ENCODE peak calls at places on chromosomes 1 and 21, in five cellular contexts. V is H1, B is tibial nerve, X is HepG2, C is astrocyte of the cerebellum. F is an unnamed sample.

GRCh38 chr1:56578963-56579875 is at the start of gene PLPP3:
- DNase-seq in V (peak), B (peak), X (peak), C (peak), F (peak)

GRCh38 chr1:173043253-173043652 is 7.5 kb downstream of the TNFSF18 start:
- DNase-seq in V (no peak), B (no peak), X (peak), C (peak), F (peak)

GRCh38 chr1:26019641-26020315 is 1.8 kb upstream of the EXTL1 start:
- DNase-seq in V (no peak), B (no peak), X (no peak), C (no peak), F (peak)

GRCh38 chr1:64082459-64082858 is 121.0 kb upstream of the UBE2U start:
- DNase-seq in V (peak), B (no peak), X (no peak), C (no peak), F (peak)

GRCh38 chr1:60877376-60877775 is 205.0 kb upstream of the NFIA start:
- DNase-seq in V (no peak), B (no peak), X (no peak), C (no peak), F (no peak)

GRCh38 chr1:195495720-195496635 is 1112.3 kb downstream of the KCNT2 start:
- DNase-seq in V (no peak), B (no peak), X (no peak), C (no peak), F (no peak)

GRCh38 chr1:225554216-225554812 is 98.6 kb downstream of the ENAH start:
- DNase-seq in V (no peak), B (peak), X (peak), C (peak), F (peak)

GRCh38 chr1:52629021-52629643 is 3.8 kb upstream of the SHISAL2A start:
- DNase-seq in V (no peak), B (peak), X (peak), C (no peak), F (peak)

GRCh38 chr1:77639056-77639455 is 43.4 kb downstream of the ZZZ3 start:
- DNase-seq in V (no peak), B (no peak), X (no peak), C (no peak), F (peak)

GRCh38 chr1:66300986-66301451 is 232.9 kb upstream of the SGIP1 start:
- DNase-seq in V (no peak), B (peak), X (no peak), C (no peak), F (peak)

DNA sequence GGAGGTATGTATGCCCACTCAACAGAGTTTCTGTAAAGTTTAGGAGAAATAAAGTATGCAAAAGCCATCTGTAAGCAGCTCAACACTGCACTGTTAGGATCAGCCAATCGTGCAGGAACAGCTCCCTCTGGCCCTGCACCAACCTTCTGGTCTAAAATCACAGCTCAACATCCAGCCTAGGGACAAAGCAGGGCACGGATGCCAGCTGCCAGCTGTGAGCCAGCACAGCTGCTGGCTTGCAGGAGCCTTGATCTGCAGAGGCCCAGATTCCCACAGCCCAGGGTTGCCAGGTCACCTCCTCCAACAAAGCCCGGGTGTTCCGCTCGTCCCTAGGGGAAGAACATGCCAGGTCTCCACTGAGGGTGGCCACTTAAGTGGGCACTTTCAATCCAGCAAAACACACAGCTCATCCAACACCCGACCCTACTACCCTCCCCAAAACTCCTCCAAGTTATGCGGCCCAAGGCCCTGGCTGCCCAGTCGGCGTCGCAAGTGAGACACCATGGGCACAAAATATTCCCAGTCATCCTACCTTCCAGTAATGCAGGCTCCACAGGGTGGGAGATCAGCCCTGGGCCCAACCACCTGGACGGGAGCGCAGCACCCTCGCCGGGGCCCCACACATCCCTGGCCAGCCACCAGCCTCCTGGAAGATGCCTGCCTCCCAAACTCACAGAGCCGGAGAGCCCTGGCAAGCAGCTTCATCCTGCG is 8.4 kb downstream of the ACOT7 start:
- DNase-seq in V (no peak), B (no peak), X (no peak), C (no peak), F (peak)
- H3K4me3 ChIP-seq in V (peak), B (no peak), X (no peak), C (peak), F (no peak)

GRCh38 chr1:177517556-177517955 is 346.8 kb downstream of the BRINP2 start:
- DNase-seq in V (no peak), B (no peak), X (no peak), C (no peak), F (peak)
- TF ChIP-seq CTCF in V (no peak), B (no peak), X (no peak), C (no peak), F (no peak)

DNA sequence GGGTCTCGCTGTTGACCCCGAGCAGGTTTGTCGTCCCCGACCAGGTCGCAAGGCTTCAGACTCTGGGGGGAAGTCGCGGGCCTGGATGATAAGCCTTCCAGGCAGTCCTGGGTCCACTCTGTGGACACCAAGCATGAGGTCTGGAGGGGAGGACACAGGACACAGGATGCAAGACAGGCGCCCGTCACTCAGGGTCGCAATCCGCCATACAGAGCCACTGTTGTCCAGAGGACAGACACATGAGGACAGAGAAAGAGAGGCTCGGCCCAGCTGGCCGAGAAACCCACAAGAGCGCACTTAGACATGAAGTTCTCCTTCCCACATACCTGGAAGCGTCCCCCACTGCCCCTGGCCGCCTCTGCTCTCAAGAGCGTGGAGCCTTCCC is 4.8 kb upstream of the FOXD2 start:
- DNase-seq in V (no peak), B (no peak), X (no peak), C (no peak), F (no peak)
- H3K4me3 ChIP-seq in V (peak), B (peak), X (no peak), C (no peak), F (no peak)

GRCh38 chr21:34859976-34860653 is 189.0 kb downstream of the RUNX1 start:
- DNase-seq in V (no peak), B (no peak), X (no peak), C (no peak), F (no peak)

GRCh38 chr21:34858559-34858958 is 189.8 kb downstream of the CLIC6 start:
- DNase-seq in V (no peak), B (no peak), X (no peak), C (no peak), F (no peak)

GRCh38 chr21:34857122-34857713 is 188.4 kb downstream of the CLIC6 start:
- DNase-seq in V (no peak), B (no peak), X (no peak), C (no peak), F (no peak)

GRCh38 chr21:34861302-34861701 is 187.8 kb downstream of the RUNX1 start:
- DNase-seq in V (no peak), B (no peak), X (no peak), C (no peak), F (no peak)

DNA sequence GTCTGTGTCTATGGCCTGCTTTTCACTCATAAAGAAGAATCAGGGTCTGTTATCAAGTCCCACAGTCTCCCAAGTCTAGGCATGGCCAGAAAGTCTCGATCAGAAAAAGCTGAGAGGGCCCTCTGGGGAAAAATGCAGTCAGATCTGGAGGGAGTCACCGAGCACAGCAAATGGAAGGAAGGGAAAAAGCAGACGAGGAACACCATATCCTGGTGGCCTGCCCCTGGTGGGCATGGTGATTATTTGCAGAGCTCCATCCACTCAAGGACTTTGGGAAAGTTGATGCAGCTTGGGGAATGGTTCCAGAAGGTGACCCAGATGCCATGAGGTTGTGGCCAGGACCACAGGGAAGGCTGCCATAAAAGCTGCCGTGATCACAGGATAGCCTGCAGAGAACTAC is 189.1 kb downstream of the CLIC6 start:
- DNase-seq in V (no peak), B (no peak), X (no peak), C (no peak), F (no peak)
- TF ChIP-seq CTCF in V (peak), B (no peak), X (no peak), C (no peak), F (peak)

DNA sequence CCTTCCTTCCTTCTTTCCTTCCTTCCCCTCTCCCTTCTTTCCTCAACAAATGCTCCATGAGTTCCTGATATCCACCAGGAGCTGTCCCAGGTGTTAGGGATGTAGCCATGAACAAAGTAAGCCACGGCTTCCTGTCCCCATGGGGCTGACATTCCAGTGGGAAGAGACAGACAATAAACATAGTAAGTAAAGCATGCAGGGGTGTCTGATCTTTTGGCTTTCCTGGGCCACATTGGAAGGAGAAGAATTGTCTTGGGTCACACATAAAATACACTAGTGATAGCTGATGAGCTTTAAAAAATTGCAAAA is 81.5 kb upstream of the ZBTB40 start:
- DNase-seq in V (no peak), B (no peak), X (no peak), C (no peak), F (no peak)
- H3K4me3 ChIP-seq in V (no peak), B (no peak), X (no peak), C (no peak), F (no peak)

DNA sequence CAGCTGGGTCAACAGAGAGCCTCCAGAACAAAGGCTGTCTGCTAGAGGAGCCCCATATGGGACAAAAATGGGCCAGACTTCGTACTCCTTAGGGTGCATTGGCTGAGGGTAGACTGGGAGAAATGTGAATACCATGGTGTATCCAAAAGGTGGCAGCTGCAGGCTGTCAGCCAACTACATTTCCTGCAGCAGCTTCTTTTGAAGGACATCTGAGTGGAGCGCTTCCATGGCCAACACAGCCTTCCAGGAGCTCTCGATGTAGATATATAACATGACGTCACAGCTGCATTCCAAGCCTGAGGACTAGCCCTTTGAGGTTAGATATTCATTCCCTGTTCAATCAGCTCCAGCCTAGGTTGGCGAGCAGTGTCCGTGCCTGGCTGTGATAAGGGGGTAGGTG is 107.7 kb downstream of the MAB21L3 start:
- DNase-seq in V (no peak), B (no peak), X (peak), C (no peak), F (no peak)
- TF ChIP-seq CTCF in V (no peak), B (no peak), X (peak), C (no peak), F (no peak)

GRCh38 chr1:84957956-84958355 is 39.0 kb downstream of the MCOLN2 start:
- DNase-seq in V (no peak), B (no peak), X (no peak), C (no peak), F (no peak)

GRCh38 chr1:84959294-84959693 is 37.6 kb downstream of the MCOLN2 start:
- DNase-seq in V (no peak), B (no peak), X (no peak), C (no peak), F (no peak)

GRCh38 chr1:84963021-84963420 is 33.9 kb downstream of the MCOLN2 start:
- DNase-seq in V (no peak), B (no peak), X (no peak), C (no peak), F (no peak)

GRCh38 chr1:84961316-84961715 is 35.6 kb downstream of the MCOLN2 start:
- DNase-seq in V (no peak), B (no peak), X (no peak), C (no peak), F (no peak)

DNA sequence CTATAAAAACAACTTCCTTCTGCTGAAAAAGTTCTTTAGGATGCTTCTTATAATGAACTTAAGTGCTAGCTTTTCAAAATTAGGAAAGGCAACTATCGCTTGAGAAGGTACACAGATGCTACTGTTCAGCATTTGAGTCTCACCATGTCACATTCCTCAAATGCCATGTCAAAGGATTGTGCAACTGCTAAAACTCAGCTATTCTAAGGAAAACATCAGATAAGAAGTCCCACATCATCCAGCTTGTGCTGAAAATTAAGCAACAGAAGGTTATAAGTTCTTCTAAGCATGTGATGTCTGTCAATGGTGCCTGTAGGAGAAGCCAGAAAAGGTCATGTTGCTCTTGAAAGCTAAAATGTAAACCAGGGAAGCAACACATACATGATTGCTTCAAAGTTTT is 36.5 kb downstream of the MCOLN2 start:
- DNase-seq in V (no peak), B (no peak), X (peak), C (no peak), F (peak)
- H3K4me3 ChIP-seq in V (no peak), B (no peak), X (no peak), C (no peak), F (no peak)

GRCh38 chr1:51088474-51088873 is 13.6 kb upstream of the C1orf185 start:
- DNase-seq in V (no peak), B (no peak), X (no peak), C (no peak), F (no peak)
- TF ChIP-seq CTCF in V (no peak), B (no peak), X (peak), C (peak), F (no peak)

DNA sequence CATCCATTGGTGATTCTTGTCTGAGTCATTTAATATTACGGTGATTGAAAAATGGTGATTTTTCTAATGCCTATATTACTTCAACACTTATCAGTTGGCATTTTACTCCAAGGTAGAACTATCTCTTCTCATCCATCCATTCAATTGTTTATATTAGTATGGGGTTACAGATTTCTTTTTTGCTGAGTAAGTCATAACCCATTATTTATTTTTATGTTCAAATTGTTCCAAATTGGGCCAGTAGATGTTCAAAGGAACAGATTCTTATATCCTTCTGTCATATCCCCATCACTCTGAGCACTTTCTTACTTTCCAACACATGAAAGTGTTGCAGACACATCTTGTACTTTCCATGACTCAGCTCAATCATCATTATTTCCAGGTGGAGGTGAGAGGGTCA is 466.8 kb upstream of the CAMK1G start:
- DNase-seq in V (no peak), B (no peak), X (no peak), C (no peak), F (no peak)
- H3K4me3 ChIP-seq in V (no peak), B (no peak), X (no peak), C (no peak), F (no peak)